ENCODE peak calls at places on chromosomes 4 and X, in five cellular contexts. One of them, this sample, is unnamed.
A peak's percentile ranks its signal among the peaks of the same experiment; 100 is the strongest.

GRCh38 chrX:8288590-8288989 is 117.5 kb upstream of the VCX2 start:
- DNase-seq in left lung: no peak
- DNase-seq in fibroblast of mammary gland: peak; percentile 1
- DNase-seq in A549: no peak
- DNase-seq in stomach: no peak
- DNase-seq in this sample: no peak

GRCh38 chr4:23324291-23324690 is 565.6 kb downstream of the PPARGC1A start:
- DNase-seq in left lung: no peak
- DNase-seq in fibroblast of mammary gland: no peak
- DNase-seq in A549: no peak
- DNase-seq in stomach: no peak
- DNase-seq in this sample: no peak

GRCh38 chr4:94802091-94802490 is 44.3 kb downstream of the BMPR1B start:
- DNase-seq in left lung: no peak
- DNase-seq in fibroblast of mammary gland: no peak
- DNase-seq in A549: no peak
- DNase-seq in stomach: no peak
- DNase-seq in this sample: no peak

GRCh38 chrX:68841251-68842049 is 12.6 kb downstream of the EFNB1 start:
- DNase-seq in left lung: no peak
- DNase-seq in fibroblast of mammary gland: no peak
- DNase-seq in A549: no peak
- DNase-seq in stomach: peak; percentile 80
- DNase-seq in this sample: no peak

GRCh38 chrX:267771-268261 is 13.4 kb upstream of the PLCXD1 start:
- DNase-seq in left lung: no peak
- DNase-seq in fibroblast of mammary gland: no peak
- DNase-seq in A549: no peak
- DNase-seq in stomach: peak; percentile 23
- DNase-seq in this sample: no peak

GRCh38 chr4:105620640-105621323 is 68.4 kb downstream of the ARHGEF38 start:
- DNase-seq in left lung: no peak
- DNase-seq in fibroblast of mammary gland: peak; percentile 80
- DNase-seq in A549: peak; percentile 5
- DNase-seq in stomach: no peak
- DNase-seq in this sample: peak; percentile 70

GRCh38 chr4:185113340-185113739 is 29.7 kb upstream of the SLC25A4 start:
- DNase-seq in left lung: no peak
- DNase-seq in fibroblast of mammary gland: peak; percentile 62
- DNase-seq in A549: no peak
- DNase-seq in stomach: no peak
- DNase-seq in this sample: no peak

GRCh38 chrX:105658136-105658535 is 164.2 kb upstream of the NRK start:
- DNase-seq in left lung: no peak
- DNase-seq in fibroblast of mammary gland: peak; percentile 72
- DNase-seq in A549: no peak
- DNase-seq in stomach: no peak
- DNase-seq in this sample: peak; percentile 81

GRCh38 chrX:40459576-40460158 is 121.1 kb upstream of the ATP6AP2 start:
- DNase-seq in left lung: no peak
- DNase-seq in fibroblast of mammary gland: no peak
- DNase-seq in A549: no peak
- DNase-seq in stomach: no peak
- DNase-seq in this sample: no peak

GRCh38 chrX:38108364-38108763 is 102.0 kb downstream of the SYTL5 start:
- DNase-seq in left lung: no peak
- DNase-seq in fibroblast of mammary gland: no peak
- DNase-seq in A549: no peak
- DNase-seq in stomach: no peak
- DNase-seq in this sample: peak; percentile 56

GRCh38 chr4:6287017-6287788 is 17.6 kb downstream of the WFS1 start:
- DNase-seq in left lung: no peak
- DNase-seq in fibroblast of mammary gland: no peak
- DNase-seq in A549: no peak
- DNase-seq in stomach: no peak
- DNase-seq in this sample: no peak

GRCh38 chr4:157014621-157015591 is 43.3 kb upstream of the PDGFC start:
- DNase-seq in left lung: no peak
- DNase-seq in fibroblast of mammary gland: peak; percentile 93
- DNase-seq in A549: no peak
- DNase-seq in stomach: no peak
- DNase-seq in this sample: peak; percentile 96

GRCh38 chr4:137253949-137254348 is 278.3 kb downstream of the PCDH18 start:
- DNase-seq in left lung: no peak
- DNase-seq in fibroblast of mammary gland: peak; percentile 81
- DNase-seq in A549: no peak
- DNase-seq in stomach: no peak
- DNase-seq in this sample: peak; percentile 70

GRCh38 chr4:44447563-44448504 is 775 bp downstream of the KCTD8 start:
- DNase-seq in left lung: peak; percentile 28
- DNase-seq in fibroblast of mammary gland: peak; percentile 2
- DNase-seq in A549: peak; percentile 10
- DNase-seq in stomach: peak; percentile 70
- DNase-seq in this sample: peak; percentile 4

GRCh38 chrX:5122181-5122678 is 1106.4 kb downstream of the NLGN4X start:
- DNase-seq in left lung: no peak
- DNase-seq in fibroblast of mammary gland: no peak
- DNase-seq in A549: no peak
- DNase-seq in stomach: no peak
- DNase-seq in this sample: no peak

GRCh38 chrX:133794151-133794550 is 191.2 kb downstream of the GPC3 start:
- DNase-seq in left lung: no peak
- DNase-seq in fibroblast of mammary gland: no peak
- DNase-seq in A549: no peak
- DNase-seq in stomach: no peak
- DNase-seq in this sample: peak; percentile 30

GRCh38 chr4:169811476-169811875 is 53.7 kb upstream of the HPF1 start:
- DNase-seq in left lung: no peak
- DNase-seq in fibroblast of mammary gland: peak; percentile 1
- DNase-seq in A549: no peak
- DNase-seq in stomach: no peak
- DNase-seq in this sample: no peak

GRCh38 chrX:40145001-40145631 is 47.4 kb upstream of the BCOR start:
- DNase-seq in left lung: no peak
- DNase-seq in fibroblast of mammary gland: no peak
- DNase-seq in A549: no peak
- DNase-seq in stomach: no peak
- DNase-seq in this sample: no peak

GRCh38 chr4:7956306-7957112 is 16.8 kb upstream of the AFAP1 start:
- DNase-seq in left lung: no peak
- DNase-seq in fibroblast of mammary gland: peak; percentile 72
- DNase-seq in A549: peak; percentile 48
- DNase-seq in stomach: no peak
- DNase-seq in this sample: no peak

GRCh38 chrX:14505648-14506047 is 23.7 kb upstream of the GLRA2 start:
- DNase-seq in left lung: no peak
- DNase-seq in fibroblast of mammary gland: no peak
- DNase-seq in A549: no peak
- DNase-seq in stomach: no peak
- DNase-seq in this sample: no peak

GRCh38 chrX:103628386-103629290 is at the start of gene TCEAL1:
- DNase-seq in left lung: peak; percentile 72
- DNase-seq in fibroblast of mammary gland: peak; percentile 42
- DNase-seq in A549: peak; percentile 61
- DNase-seq in stomach: peak; percentile 58
- DNase-seq in this sample: peak; percentile 36

GRCh38 chr4:187276786-187277408 is 553.2 kb upstream of the FAT1 start:
- DNase-seq in left lung: no peak
- DNase-seq in fibroblast of mammary gland: peak; percentile 38
- DNase-seq in A549: no peak
- DNase-seq in stomach: no peak
- DNase-seq in this sample: peak; percentile 28

GRCh38 chrX:5568934-5569333 is 659.7 kb downstream of the NLGN4X start:
- DNase-seq in left lung: no peak
- DNase-seq in fibroblast of mammary gland: no peak
- DNase-seq in A549: no peak
- DNase-seq in stomach: no peak
- DNase-seq in this sample: no peak

GRCh38 chr4:86014599-86014998 is 345.3 kb downstream of the MAPK10 start:
- DNase-seq in left lung: no peak
- DNase-seq in fibroblast of mammary gland: peak; percentile 51
- DNase-seq in A549: no peak
- DNase-seq in stomach: no peak
- DNase-seq in this sample: peak; percentile 75

GRCh38 chrX:275967-276587 is 5.1 kb upstream of the PLCXD1 start:
- DNase-seq in left lung: peak; percentile 86
- DNase-seq in fibroblast of mammary gland: peak; percentile 40
- DNase-seq in A549: peak; percentile 78
- DNase-seq in stomach: peak; percentile 90
- DNase-seq in this sample: peak; percentile 27

DNA sequence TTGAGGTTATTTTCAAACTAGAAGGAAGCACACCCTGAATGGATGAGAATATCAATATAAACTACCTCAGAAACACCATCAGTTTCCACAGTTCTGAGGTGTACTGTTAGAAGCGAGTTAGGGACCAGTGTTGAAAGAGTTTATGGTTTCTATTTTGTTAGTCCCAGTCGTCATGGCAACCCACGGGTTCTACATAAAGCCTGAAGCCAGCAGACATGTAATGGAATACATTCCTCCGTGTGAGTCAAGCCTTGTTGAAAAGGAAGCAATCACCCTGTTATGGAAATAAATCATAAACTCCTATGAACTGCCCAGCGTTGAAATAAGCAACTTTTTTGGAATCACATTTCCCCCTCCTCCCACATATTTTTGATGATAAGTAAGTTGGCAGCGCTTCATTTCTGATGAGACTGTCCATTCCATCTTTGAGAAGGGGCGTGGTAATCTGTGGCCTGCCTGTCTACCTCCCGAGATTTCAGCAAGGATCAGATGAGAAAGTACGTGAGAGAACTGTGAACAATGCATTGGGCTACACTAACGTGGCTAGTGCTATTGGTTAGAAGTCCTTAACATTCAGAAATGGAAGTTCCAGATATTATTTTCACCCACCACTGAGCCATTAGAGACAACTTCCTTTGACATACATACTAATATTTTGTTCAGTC is 40.4 kb upstream of the PDHA1 start:
- DNase-seq in left lung: no peak
- DNase-seq in fibroblast of mammary gland: peak; percentile 84
- DNase-seq in A549: peak; percentile 60
- DNase-seq in stomach: no peak
- DNase-seq in this sample: peak; percentile 18
- H3K4me3 ChIP-seq in left lung: no peak overlapping the region
- H3K4me3 ChIP-seq in fibroblast of mammary gland: no peak overlapping the region
- H3K4me3 ChIP-seq in A549: no peak overlapping the region
- H3K4me3 ChIP-seq in stomach: no peak overlapping the region
- H3K4me3 ChIP-seq in this sample: no peak overlapping the region

GRCh38 chrX:107630031-107630689 is 1.9 kb downstream of the PRPS1 start:
- DNase-seq in left lung: no peak
- DNase-seq in fibroblast of mammary gland: no peak
- DNase-seq in A549: no peak
- DNase-seq in stomach: no peak
- DNase-seq in this sample: no peak
- H3K4me3 ChIP-seq in left lung: peak overlapping the region; percentile 59
- H3K4me3 ChIP-seq in fibroblast of mammary gland: peak overlapping the region; percentile 76
- H3K4me3 ChIP-seq in A549: peak overlapping the region; percentile 92
- H3K4me3 ChIP-seq in stomach: peak overlapping the region; percentile 56
- H3K4me3 ChIP-seq in this sample: no peak overlapping the region

GRCh38 chrX:74280759-74281158 is 23.2 kb upstream of the ZCCHC13 start:
- DNase-seq in left lung: no peak
- DNase-seq in fibroblast of mammary gland: no peak
- DNase-seq in A549: no peak
- DNase-seq in stomach: no peak
- DNase-seq in this sample: no peak

GRCh38 chrX:74286950-74287349 is 17.0 kb upstream of the ZCCHC13 start:
- DNase-seq in left lung: no peak
- DNase-seq in fibroblast of mammary gland: peak; percentile 58
- DNase-seq in A549: peak; percentile 28
- DNase-seq in stomach: no peak
- DNase-seq in this sample: peak; percentile 79

DNA sequence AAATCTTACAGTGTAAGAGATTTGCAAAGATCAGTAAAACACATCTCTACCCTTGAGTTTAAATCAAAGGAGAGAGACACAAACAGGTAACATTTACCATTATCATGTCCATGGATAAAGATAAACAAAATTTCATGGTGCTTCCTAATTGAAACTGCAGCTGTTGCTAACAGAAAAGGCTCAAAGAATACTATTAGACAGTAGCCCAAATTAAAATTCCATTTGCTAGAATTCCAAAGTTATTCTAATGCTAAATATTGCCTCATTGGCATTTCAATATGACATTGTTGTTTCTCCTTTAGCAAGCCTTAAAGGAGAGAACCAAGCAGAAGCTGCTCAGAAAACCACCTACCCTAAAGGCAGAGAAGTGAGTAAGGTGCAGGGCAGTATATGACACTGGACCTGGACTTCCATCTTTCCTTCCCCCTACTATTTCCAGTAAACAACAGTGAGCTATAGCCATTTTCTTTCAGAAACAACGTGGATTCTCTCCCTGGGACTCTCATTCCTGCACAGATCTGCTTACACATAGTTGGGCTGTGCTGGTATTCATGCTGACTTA is 19.5 kb upstream of the ZCCHC13 start:
- DNase-seq in left lung: no peak
- DNase-seq in fibroblast of mammary gland: no peak
- DNase-seq in A549: no peak
- DNase-seq in stomach: no peak
- DNase-seq in this sample: no peak
- H3K4me3 ChIP-seq in left lung: no peak overlapping the region
- H3K4me3 ChIP-seq in fibroblast of mammary gland: no peak overlapping the region
- H3K4me3 ChIP-seq in A549: no peak overlapping the region
- H3K4me3 ChIP-seq in stomach: no peak overlapping the region
- H3K4me3 ChIP-seq in this sample: no peak overlapping the region

GRCh38 chrX:24023538-24023937 is 3.4 kb downstream of the KLHL15 start:
- DNase-seq in left lung: no peak
- DNase-seq in fibroblast of mammary gland: no peak
- DNase-seq in A549: no peak
- DNase-seq in stomach: no peak
- DNase-seq in this sample: no peak

GRCh38 chrX:24017674-24018073 is 9.3 kb downstream of the KLHL15 start:
- DNase-seq in left lung: no peak
- DNase-seq in fibroblast of mammary gland: no peak
- DNase-seq in A549: no peak
- DNase-seq in stomach: no peak
- DNase-seq in this sample: no peak

GRCh38 chrX:24019448-24019847 is 7.5 kb downstream of the KLHL15 start:
- DNase-seq in left lung: no peak
- DNase-seq in fibroblast of mammary gland: no peak
- DNase-seq in A549: no peak
- DNase-seq in stomach: no peak
- DNase-seq in this sample: peak; percentile 11

GRCh38 chrX:24023972-24024664 is 2.9 kb downstream of the KLHL15 start:
- DNase-seq in left lung: no peak
- DNase-seq in fibroblast of mammary gland: peak; percentile 16
- DNase-seq in A549: no peak
- DNase-seq in stomach: no peak
- DNase-seq in this sample: peak; percentile 17

DNA sequence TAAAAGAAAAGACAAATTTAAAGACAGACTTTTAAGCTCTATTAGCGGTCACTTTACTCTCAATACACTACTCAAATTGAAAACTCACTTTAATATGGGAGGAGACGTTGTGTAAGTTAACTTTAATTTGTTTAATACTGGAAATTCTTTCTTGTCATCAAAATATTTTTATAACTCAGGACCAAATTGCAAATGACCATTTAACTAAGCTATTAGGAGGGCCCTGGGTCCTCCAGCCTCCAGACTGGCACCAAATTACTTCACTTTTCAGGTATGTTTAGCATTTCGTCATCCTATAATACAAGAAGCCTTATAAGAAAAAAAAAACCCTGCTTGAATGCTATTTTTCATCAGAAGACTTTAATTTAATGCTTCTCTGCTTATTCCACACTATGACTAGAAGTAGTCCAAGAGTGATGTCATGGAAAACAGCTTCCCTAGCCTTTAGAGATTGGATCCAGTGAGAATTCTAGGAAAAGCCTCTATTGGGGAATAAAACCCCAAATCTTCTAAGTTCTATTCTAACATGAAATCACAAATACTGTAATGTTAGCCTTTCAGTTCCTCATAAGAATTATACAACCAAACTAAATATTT is 6.6 kb downstream of the KLHL15 start:
- DNase-seq in left lung: no peak
- DNase-seq in fibroblast of mammary gland: peak; percentile 31
- DNase-seq in A549: no peak
- DNase-seq in stomach: no peak
- DNase-seq in this sample: peak; percentile 9
- H3K4me3 ChIP-seq in left lung: no peak overlapping the region
- H3K4me3 ChIP-seq in fibroblast of mammary gland: no peak overlapping the region
- H3K4me3 ChIP-seq in A549: no peak overlapping the region
- H3K4me3 ChIP-seq in stomach: no peak overlapping the region
- H3K4me3 ChIP-seq in this sample: no peak overlapping the region